ENCODE peak calls at places on chromosome 20, in ten cellular contexts. One of them, this sample, is unnamed.
A peak's percentile ranks its signal among the peaks of the same experiment; 100 is the strongest.

GRCh38 chr20:31722388-31723281 is at the start of gene BCL2L1:
- DNase-seq in stomach: peak; percentile 91
- DNase-seq in GM23248: peak; percentile 95
- DNase-seq in left lung: peak; percentile 87
- DNase-seq in thoracic aorta: peak; percentile 58
- DNase-seq in brain microvascular endothelial cell: peak; percentile 68
- DNase-seq in neural progenitor cell: peak; percentile 92
- DNase-seq in heart right ventricle: peak; percentile 90
- DNase-seq in foreskin keratinocyte: peak; percentile 65
- DNase-seq in spleen: peak; percentile 93
- DNase-seq in this sample: peak; percentile 93

GRCh38 chr20:23361108-23361650 is 803 bp upstream of the GZF1 start:
- DNase-seq in stomach: no peak
- DNase-seq in GM23248: peak; percentile 73
- DNase-seq in left lung: no peak
- DNase-seq in thoracic aorta: no peak
- DNase-seq in brain microvascular endothelial cell: no peak
- DNase-seq in neural progenitor cell: no peak
- DNase-seq in heart right ventricle: no peak
- DNase-seq in foreskin keratinocyte: no peak
- DNase-seq in spleen: no peak
- DNase-seq in this sample: peak; percentile 69

GRCh38 chr20:34916774-34917354 is 38.7 kb downstream of the GSS start:
- DNase-seq in stomach: no peak
- DNase-seq in GM23248: no peak
- DNase-seq in left lung: no peak
- DNase-seq in thoracic aorta: no peak
- DNase-seq in brain microvascular endothelial cell: no peak
- DNase-seq in neural progenitor cell: no peak
- DNase-seq in heart right ventricle: no peak
- DNase-seq in foreskin keratinocyte: no peak
- DNase-seq in spleen: no peak
- DNase-seq in this sample: no peak

GRCh38 chr20:8215516-8215915 is 83.5 kb downstream of the PLCB1 start:
- DNase-seq in stomach: no peak
- DNase-seq in GM23248: no peak
- DNase-seq in left lung: no peak
- DNase-seq in thoracic aorta: no peak
- DNase-seq in brain microvascular endothelial cell: peak; percentile 34
- DNase-seq in neural progenitor cell: no peak
- DNase-seq in heart right ventricle: peak; percentile 11
- DNase-seq in foreskin keratinocyte: no peak
- DNase-seq in spleen: no peak
- DNase-seq in this sample: no peak

GRCh38 chr20:25987073-25987927 is 290.6 kb upstream of the ZNF337 start:
- DNase-seq in stomach: no peak
- DNase-seq in GM23248: peak; percentile 1
- DNase-seq in left lung: no peak
- DNase-seq in thoracic aorta: no peak
- DNase-seq in brain microvascular endothelial cell: peak; percentile 35
- DNase-seq in neural progenitor cell: peak; percentile 59
- DNase-seq in heart right ventricle: peak; percentile 51
- DNase-seq in foreskin keratinocyte: no peak
- DNase-seq in spleen: peak; percentile 81
- DNase-seq in this sample: no peak

GRCh38 chr20:1857403-1857941 is 37.7 kb upstream of the SIRPA start:
- DNase-seq in stomach: no peak
- DNase-seq in GM23248: no peak
- DNase-seq in left lung: no peak
- DNase-seq in thoracic aorta: no peak
- DNase-seq in brain microvascular endothelial cell: no peak
- DNase-seq in neural progenitor cell: no peak
- DNase-seq in heart right ventricle: no peak
- DNase-seq in foreskin keratinocyte: no peak
- DNase-seq in spleen: no peak
- DNase-seq in this sample: no peak

GRCh38 chr20:6265204-6265904 is 142.5 kb upstream of the FERMT1 start:
- DNase-seq in stomach: no peak
- DNase-seq in GM23248: peak; percentile 71
- DNase-seq in left lung: no peak
- DNase-seq in thoracic aorta: no peak
- DNase-seq in brain microvascular endothelial cell: peak; percentile 82
- DNase-seq in neural progenitor cell: peak; percentile 42
- DNase-seq in heart right ventricle: peak; percentile 35
- DNase-seq in foreskin keratinocyte: peak; percentile 30
- DNase-seq in spleen: no peak
- DNase-seq in this sample: no peak

GRCh38 chr20:62361799-62362589 is 5.1 kb downstream of the LAMA5 start:
- DNase-seq in stomach: no peak
- DNase-seq in GM23248: no peak
- DNase-seq in left lung: peak; percentile 83
- DNase-seq in thoracic aorta: no peak
- DNase-seq in brain microvascular endothelial cell: no peak
- DNase-seq in neural progenitor cell: peak; percentile 75
- DNase-seq in heart right ventricle: peak; percentile 23
- DNase-seq in foreskin keratinocyte: no peak
- DNase-seq in spleen: no peak
- DNase-seq in this sample: no peak

GRCh38 chr20:6007094-6007528 is 46.7 kb downstream of the LRRN4 start:
- DNase-seq in stomach: no peak
- DNase-seq in GM23248: peak; percentile 47
- DNase-seq in left lung: no peak
- DNase-seq in thoracic aorta: no peak
- DNase-seq in brain microvascular endothelial cell: peak; percentile 2
- DNase-seq in neural progenitor cell: peak; percentile 9
- DNase-seq in heart right ventricle: no peak
- DNase-seq in foreskin keratinocyte: no peak
- DNase-seq in spleen: no peak
- DNase-seq in this sample: no peak

GRCh38 chr20:61439251-61439650 is 187.2 kb downstream of the CDH4 start:
- DNase-seq in stomach: no peak
- DNase-seq in GM23248: no peak
- DNase-seq in left lung: no peak
- DNase-seq in thoracic aorta: no peak
- DNase-seq in brain microvascular endothelial cell: no peak
- DNase-seq in neural progenitor cell: no peak
- DNase-seq in heart right ventricle: no peak
- DNase-seq in foreskin keratinocyte: no peak
- DNase-seq in spleen: no peak
- DNase-seq in this sample: no peak

DNA sequence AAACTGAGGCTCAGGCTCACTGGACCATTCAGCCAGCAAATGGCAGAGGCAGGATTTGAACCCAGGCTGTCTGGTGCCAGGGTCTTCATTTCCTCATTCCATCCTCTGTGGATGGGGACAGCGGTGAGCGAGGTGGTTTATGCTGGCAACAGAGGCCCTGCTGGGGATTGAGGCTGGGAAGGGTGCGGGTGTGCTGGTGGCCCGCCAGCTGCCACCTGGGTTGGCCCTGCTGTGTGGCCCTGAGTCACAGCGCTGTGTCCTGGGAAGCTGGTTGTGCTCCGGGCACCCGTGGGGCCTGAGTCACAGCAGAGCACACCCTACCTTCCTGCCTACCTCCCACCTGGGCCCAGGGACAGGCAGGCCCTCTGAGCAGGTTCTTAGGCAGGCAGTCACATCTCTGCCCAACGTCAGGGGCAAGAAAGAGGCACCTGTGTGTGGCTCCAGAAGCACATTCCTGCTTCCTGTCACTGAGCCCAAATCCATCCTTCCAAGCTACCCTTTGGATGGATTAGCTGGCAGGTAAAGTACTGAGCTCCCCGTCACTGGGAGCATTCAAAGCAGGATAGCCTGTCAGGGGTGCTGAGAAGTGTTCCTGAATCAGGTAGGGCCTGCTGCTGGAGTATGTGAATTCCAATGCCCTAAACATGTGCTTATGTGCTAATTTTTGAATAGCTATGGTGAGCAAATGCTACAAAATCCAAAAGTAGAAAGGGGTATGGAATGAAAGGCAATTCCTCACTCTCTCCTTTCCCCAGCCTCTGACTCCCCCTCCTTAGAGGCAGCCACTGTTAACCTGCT is 53.9 kb downstream of the CEBPB start:
- DNase-seq in stomach: peak; percentile 73
- DNase-seq in GM23248: no peak
- DNase-seq in left lung: no peak
- DNase-seq in thoracic aorta: no peak
- DNase-seq in brain microvascular endothelial cell: no peak
- DNase-seq in neural progenitor cell: no peak
- DNase-seq in heart right ventricle: no peak
- DNase-seq in foreskin keratinocyte: no peak
- DNase-seq in spleen: no peak
- DNase-seq in this sample: no peak
- H3K27ac ChIP-seq in stomach: peak overlapping the region; percentile 36
- H3K27ac ChIP-seq in GM23248: no peak overlapping the region
- H3K27ac ChIP-seq in left lung: no peak overlapping the region
- H3K27ac ChIP-seq in thoracic aorta: no peak overlapping the region
- H3K27ac ChIP-seq in brain microvascular endothelial cell: no peak overlapping the region
- H3K27ac ChIP-seq in neural progenitor cell: no peak overlapping the region
- H3K27ac ChIP-seq in heart right ventricle: no peak overlapping the region
- H3K27ac ChIP-seq in foreskin keratinocyte: no peak overlapping the region
- H3K27ac ChIP-seq in spleen: no peak overlapping the region
- H3K27ac ChIP-seq in this sample: no peak overlapping the region

DNA sequence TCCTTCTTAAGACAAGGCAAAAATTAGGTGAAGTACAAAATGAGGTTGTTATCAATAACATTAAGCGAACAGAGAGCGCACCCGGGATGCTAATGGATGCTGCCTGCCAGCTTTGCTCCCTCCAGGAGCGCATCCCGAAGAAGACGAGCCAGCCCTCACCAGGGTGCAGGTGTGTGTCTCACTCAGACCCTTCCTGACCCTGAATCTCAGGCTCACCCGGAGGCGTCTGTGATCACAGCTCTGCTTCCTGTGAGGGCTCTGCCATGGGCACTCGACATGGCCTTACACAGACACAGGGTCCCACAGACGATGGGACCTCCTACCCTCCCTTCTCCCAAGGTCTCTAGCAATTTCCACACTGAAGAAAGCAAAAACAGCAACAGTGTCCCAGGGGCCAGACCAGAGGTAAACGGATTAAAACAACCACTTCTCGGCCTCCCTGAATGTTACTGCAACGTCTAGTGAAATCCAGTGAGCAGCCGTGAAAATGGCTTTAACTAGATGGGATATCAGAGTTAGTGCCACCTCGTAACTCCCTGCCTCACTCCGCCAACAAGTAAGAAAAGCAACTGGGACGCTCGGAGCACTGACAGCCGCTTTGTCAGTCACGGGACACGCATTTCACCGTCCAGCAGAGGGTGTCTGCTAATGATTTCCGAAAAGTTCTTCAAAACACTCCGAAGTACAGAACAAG is 11.7 kb downstream of the ZBTB46 start:
- DNase-seq in stomach: no peak
- DNase-seq in GM23248: peak; percentile 69
- DNase-seq in left lung: no peak
- DNase-seq in thoracic aorta: no peak
- DNase-seq in brain microvascular endothelial cell: peak; percentile 30
- DNase-seq in neural progenitor cell: no peak
- DNase-seq in heart right ventricle: no peak
- DNase-seq in foreskin keratinocyte: no peak
- DNase-seq in spleen: no peak
- DNase-seq in this sample: no peak
- H3K27ac ChIP-seq in stomach: no peak overlapping the region
- H3K27ac ChIP-seq in GM23248: no peak overlapping the region
- H3K27ac ChIP-seq in left lung: no peak overlapping the region
- H3K27ac ChIP-seq in thoracic aorta: no peak overlapping the region
- H3K27ac ChIP-seq in brain microvascular endothelial cell: no peak overlapping the region
- H3K27ac ChIP-seq in neural progenitor cell: no peak overlapping the region
- H3K27ac ChIP-seq in heart right ventricle: peak overlapping the region; percentile 53
- H3K27ac ChIP-seq in foreskin keratinocyte: no peak overlapping the region
- H3K27ac ChIP-seq in spleen: peak overlapping the region; percentile 41
- H3K27ac ChIP-seq in this sample: no peak overlapping the region

GRCh38 chr20:43513298-43514061 is 6.0 kb downstream of the L3MBTL1 start:
- DNase-seq in stomach: no peak
- DNase-seq in GM23248: no peak
- DNase-seq in left lung: no peak
- DNase-seq in thoracic aorta: no peak
- DNase-seq in brain microvascular endothelial cell: no peak
- DNase-seq in neural progenitor cell: no peak
- DNase-seq in heart right ventricle: no peak
- DNase-seq in foreskin keratinocyte: no peak
- DNase-seq in spleen: peak; percentile 77
- DNase-seq in this sample: no peak
- H3K27ac ChIP-seq in stomach: peak overlapping the region; percentile 69
- H3K27ac ChIP-seq in GM23248: no peak overlapping the region
- H3K27ac ChIP-seq in left lung: peak overlapping the region; percentile 53
- H3K27ac ChIP-seq in thoracic aorta: peak overlapping the region; percentile 43
- H3K27ac ChIP-seq in brain microvascular endothelial cell: no peak overlapping the region
- H3K27ac ChIP-seq in neural progenitor cell: no peak overlapping the region
- H3K27ac ChIP-seq in heart right ventricle: peak overlapping the region; percentile 74
- H3K27ac ChIP-seq in foreskin keratinocyte: no peak overlapping the region
- H3K27ac ChIP-seq in spleen: no peak overlapping the region
- H3K27ac ChIP-seq in this sample: peak overlapping the region; percentile 12

GRCh38 chr20:20710847-20711315 is 1.6 kb downstream of the RALGAPA2 start:
- DNase-seq in stomach: peak; percentile 77
- DNase-seq in GM23248: no peak
- DNase-seq in left lung: peak; percentile 46
- DNase-seq in thoracic aorta: no peak
- DNase-seq in brain microvascular endothelial cell: no peak
- DNase-seq in neural progenitor cell: no peak
- DNase-seq in heart right ventricle: no peak
- DNase-seq in foreskin keratinocyte: no peak
- DNase-seq in spleen: no peak
- DNase-seq in this sample: no peak

GRCh38 chr20:20710443-20710842 is 2.0 kb downstream of the RALGAPA2 start:
- DNase-seq in stomach: no peak
- DNase-seq in GM23248: no peak
- DNase-seq in left lung: no peak
- DNase-seq in thoracic aorta: no peak
- DNase-seq in brain microvascular endothelial cell: no peak
- DNase-seq in neural progenitor cell: no peak
- DNase-seq in heart right ventricle: no peak
- DNase-seq in foreskin keratinocyte: no peak
- DNase-seq in spleen: no peak
- DNase-seq in this sample: no peak

GRCh38 chr20:20711413-20711812 is 1.0 kb downstream of the RALGAPA2 start:
- DNase-seq in stomach: no peak
- DNase-seq in GM23248: no peak
- DNase-seq in left lung: no peak
- DNase-seq in thoracic aorta: no peak
- DNase-seq in brain microvascular endothelial cell: no peak
- DNase-seq in neural progenitor cell: no peak
- DNase-seq in heart right ventricle: no peak
- DNase-seq in foreskin keratinocyte: no peak
- DNase-seq in spleen: peak; percentile 77
- DNase-seq in this sample: no peak

GRCh38 chr20:20712004-20712473 is 405 bp downstream of the RALGAPA2 start:
- DNase-seq in stomach: peak; percentile 53
- DNase-seq in GM23248: peak; percentile 34
- DNase-seq in left lung: no peak
- DNase-seq in thoracic aorta: no peak
- DNase-seq in brain microvascular endothelial cell: no peak
- DNase-seq in neural progenitor cell: peak; percentile 50
- DNase-seq in heart right ventricle: peak; percentile 29
- DNase-seq in foreskin keratinocyte: no peak
- DNase-seq in spleen: no peak
- DNase-seq in this sample: peak; percentile 63

DNA sequence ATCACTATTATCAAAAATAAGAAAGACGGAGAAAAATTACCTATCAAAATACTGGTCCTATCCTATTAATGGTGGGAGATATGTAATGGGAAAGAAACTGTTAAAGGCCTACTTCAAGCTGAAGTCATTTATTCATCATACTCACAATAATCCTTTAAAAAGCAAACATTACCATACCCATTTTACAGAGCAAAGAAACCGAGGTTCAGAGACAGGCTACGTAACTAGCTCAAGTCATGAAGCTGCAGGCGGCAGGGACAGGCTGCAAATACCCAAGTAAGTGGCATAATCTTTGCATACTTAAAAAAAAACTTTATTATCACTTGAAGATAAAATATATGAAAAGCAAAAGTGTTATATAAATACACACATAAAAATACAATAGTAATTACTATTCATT is 2.6 kb downstream of the RALGAPA2 start:
- DNase-seq in stomach: no peak
- DNase-seq in GM23248: no peak
- DNase-seq in left lung: no peak
- DNase-seq in thoracic aorta: no peak
- DNase-seq in brain microvascular endothelial cell: no peak
- DNase-seq in neural progenitor cell: no peak
- DNase-seq in heart right ventricle: no peak
- DNase-seq in foreskin keratinocyte: no peak
- DNase-seq in spleen: no peak
- DNase-seq in this sample: no peak
- H3K27ac ChIP-seq in stomach: peak overlapping the region; percentile 96
- H3K27ac ChIP-seq in GM23248: no peak overlapping the region
- H3K27ac ChIP-seq in left lung: peak overlapping the region; percentile 96
- H3K27ac ChIP-seq in thoracic aorta: no peak overlapping the region
- H3K27ac ChIP-seq in brain microvascular endothelial cell: no peak overlapping the region
- H3K27ac ChIP-seq in neural progenitor cell: no peak overlapping the region
- H3K27ac ChIP-seq in heart right ventricle: peak overlapping the region; percentile 94
- H3K27ac ChIP-seq in foreskin keratinocyte: no peak overlapping the region
- H3K27ac ChIP-seq in spleen: no peak overlapping the region
- H3K27ac ChIP-seq in this sample: no peak overlapping the region